ENCODE peak calls at places on chromosomes 1 and 21, in four cellular contexts. M, A, G and B are unnamed samples.

GRCh38 chr1:213060836-213061235 is 9.8 kb downstream of the RPS6KC1 start:
- DNase-seq in M (no peak), A (no peak), G (no peak), B (no peak)

GRCh38 chr1:197910120-197911110 is 6.8 kb upstream of the LHX9 start:
- DNase-seq in G (no peak), M (no peak), A (no peak), B (no peak)

GRCh38 chr1:21050031-21050430 is 126.7 kb downstream of the EIF4G3 start:
- DNase-seq in G (no peak), M (no peak), A (no peak), B (no peak)

GRCh38 chr1:185860876-185861275 is 126.7 kb downstream of the HMCN1 start:
- DNase-seq in A (no peak), M (no peak), G (no peak), B (no peak)

GRCh38 chr1:9691108-9691445 is 39.5 kb downstream of the PIK3CD start:
- DNase-seq in A (no peak), G (no peak), M (no peak), B (no peak)

GRCh38 chr1:224897501-224897900 is 32.0 kb upstream of the DNAH14 start:
- DNase-seq in G (no peak), M (no peak), A (no peak), B (no peak)

GRCh38 chr21:29938968-29939858 is 583 bp downstream of the GRIK1 start:
- DNase-seq in G (no peak), A (peak), M (no peak), B (no peak)

GRCh38 chr1:99457381-99458165 is 188.3 kb upstream of the PALMD start:
- DNase-seq in G (no peak), M (no peak), A (no peak), B (peak)

GRCh38 chr1:228274452-228275153 is 66.8 kb downstream of the OBSCN start:
- DNase-seq in M (no peak), G (no peak), A (no peak), B (no peak)
- TF ChIP-seq HMGXB4 in M (no peak), G (no peak), A (no peak), B (no peak)

DNA sequence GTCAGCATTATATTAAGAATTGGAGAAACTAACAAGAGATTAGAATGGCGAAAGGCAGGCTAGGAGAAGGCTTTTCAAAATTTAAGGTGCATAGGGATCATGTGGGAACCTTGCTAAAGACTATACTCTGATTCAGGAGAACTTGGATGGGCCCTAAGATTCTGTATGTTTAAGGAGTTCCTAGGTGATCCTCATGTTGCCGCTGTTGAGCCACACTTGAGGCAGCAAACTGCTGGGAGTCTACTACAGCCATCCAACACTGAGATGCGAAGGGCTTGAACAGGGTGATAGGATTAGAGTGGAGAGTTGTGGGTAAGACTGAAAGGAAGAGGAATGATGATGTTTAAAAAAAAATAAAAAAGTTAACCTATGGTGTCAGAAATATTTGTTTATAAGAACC is 1013.2 kb downstream of the MRPL39 start:
- DNase-seq in A (peak), M (no peak), G (no peak), B (no peak)
- TF ChIP-seq HMGXB4 in A (no peak), M (no peak), G (no peak), B (no peak)

GRCh38 chr1:24827737-24828136 is 82.5 kb downstream of the CLIC4 start:
- DNase-seq in A (no peak), G (no peak), M (no peak), B (no peak)

GRCh38 chr1:24826510-24826909 is 81.3 kb downstream of the CLIC4 start:
- DNase-seq in G (no peak), A (no peak), M (no peak), B (no peak)

GRCh38 chr1:24828183-24828886 is 83.1 kb downstream of the CLIC4 start:
- DNase-seq in A (no peak), M (no peak), G (no peak), B (no peak)

GRCh38 chr1:24828887-24829192 is 83.6 kb downstream of the CLIC4 start:
- DNase-seq in G (no peak), M (no peak), A (no peak), B (no peak)

DNA sequence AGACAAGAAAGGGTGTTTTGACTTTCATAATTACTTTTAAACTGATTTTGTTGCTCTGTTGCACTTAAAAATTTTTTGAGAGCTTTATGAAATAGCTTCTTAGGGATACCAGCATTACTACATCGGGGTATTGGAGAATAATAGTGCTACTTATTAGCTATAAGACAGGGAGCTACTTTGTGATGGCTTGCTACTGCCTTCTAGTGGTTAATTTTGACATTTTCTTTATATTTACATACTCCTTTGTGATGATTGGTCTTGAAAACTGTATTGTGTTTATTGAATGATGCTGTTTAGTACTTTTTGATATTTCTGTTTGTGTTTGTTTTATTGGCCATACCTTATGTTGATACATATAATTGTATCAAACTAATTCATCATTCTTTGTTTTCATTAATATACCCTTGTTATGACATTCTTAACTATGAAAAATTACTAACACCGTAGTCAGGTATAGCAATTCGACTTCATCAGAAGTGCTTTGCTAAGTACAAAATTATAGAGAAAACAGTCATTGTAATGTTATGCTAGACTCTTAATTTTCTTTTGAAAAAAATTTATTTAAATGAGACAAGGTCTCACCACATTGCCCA is 85.5 kb downstream of the CLIC4 start:
- DNase-seq in A (no peak), M (peak), G (peak), B (peak)
- TF ChIP-seq HMGXB4 in A (no peak), M (no peak), G (no peak), B (no peak)

GRCh38 chr1:159921251-159921650 is 4.1 kb downstream of the TAGLN2 start:
- DNase-seq in G (no peak), M (no peak), A (no peak), B (no peak)

GRCh38 chr1:159918918-159919195 is 6.5 kb downstream of the TAGLN2 start:
- DNase-seq in M (no peak), G (no peak), A (no peak), B (no peak)

GRCh38 chr1:159920651-159921050 is 4.7 kb downstream of the TAGLN2 start:
- DNase-seq in M (no peak), G (no peak), A (no peak), B (no peak)

GRCh38 chr1:159919236-159919865 is 6.0 kb downstream of the TAGLN2 start:
- DNase-seq in M (no peak), G (no peak), A (no peak), B (no peak)

DNA sequence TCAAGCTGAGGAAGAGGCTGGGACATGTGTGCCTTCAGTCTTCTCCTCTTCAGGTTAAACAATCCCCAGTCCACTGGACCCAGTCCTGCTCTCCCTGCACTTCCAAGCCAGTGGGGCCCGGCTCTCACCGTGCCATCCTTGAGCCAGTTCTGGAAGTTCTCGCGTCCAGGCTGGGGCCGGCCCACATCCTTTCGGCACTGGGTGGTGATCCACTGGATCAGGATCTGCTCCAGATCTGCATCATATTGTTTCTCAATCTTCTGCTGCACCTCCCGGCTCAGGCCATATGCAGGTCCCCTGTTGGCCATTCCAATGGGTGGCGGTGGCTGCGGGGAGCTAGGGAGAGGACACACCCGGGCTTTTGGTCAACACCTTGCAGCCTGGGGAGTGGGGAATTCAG is 5.1 kb downstream of the TAGLN2 start:
- DNase-seq in A (no peak), G (no peak), M (no peak), B (no peak)
- TF ChIP-seq HMGXB4 in A (no peak), G (no peak), M (no peak), B (no peak)